ENCODE peak calls at places on chromosomes 12 and 14, in six cellular contexts. F, E, N, J, M and X are unnamed samples.

GRCh38 chr12:122029620-122030426 is 8.1 kb downstream of the BCL7A start:
- DNase-seq in F (no peak), E (no peak), N (no peak), J (no peak), M (no peak), X (no peak)

GRCh38 chr14:91599966-91600365 is 89.9 kb upstream of the PPP4R3A start:
- DNase-seq in F (no peak), E (no peak), N (no peak), J (no peak), M (no peak), X (no peak)

GRCh38 chr12:90677552-90677951 is 277.4 kb downstream of the CCER1 start:
- DNase-seq in F (no peak), E (no peak), N (no peak), J (no peak), M (no peak), X (no peak)

GRCh38 chr14:94427016-94427613 is 25.5 kb downstream of the SERPINA11 start:
- DNase-seq in F (no peak), E (peak), N (no peak), J (no peak), M (no peak), X (peak)

GRCh38 chr14:40053396-40053795 is 621.2 kb upstream of the FBXO33 start:
- DNase-seq in F (no peak), E (no peak), N (no peak), J (peak), M (no peak), X (peak)

GRCh38 chr14:49766839-49767238 is 1.1 kb upstream of the KLHDC2 start:
- DNase-seq in F (no peak), E (no peak), N (no peak), J (no peak), M (no peak), X (peak)

GRCh38 chr12:30719060-30719459 is 23.4 kb upstream of the IPO8 start:
- DNase-seq in F (no peak), E (no peak), N (no peak), J (no peak), M (no peak), X (peak)

GRCh38 chr12:126202138-126202537 is 1136.9 kb downstream of the AACS start:
- DNase-seq in F (no peak), E (no peak), N (no peak), J (no peak), M (no peak), X (no peak)

GRCh38 chr14:73168274-73168673 is 32.0 kb downstream of the PSEN1 start:
- DNase-seq in F (no peak), E (no peak), N (no peak), J (no peak), M (no peak), X (no peak)

GRCh38 chr12:3333583-3333982 is 157.4 kb upstream of the PRMT8 start:
- DNase-seq in F (no peak), E (no peak), N (no peak), J (peak), M (no peak), X (peak)

GRCh38 chr12:65937181-65937641 is 112.9 kb downstream of the HMGA2 start:
- DNase-seq in F (no peak), E (no peak), N (no peak), J (no peak), M (no peak), X (peak)

GRCh38 chr14:81819344-81819743 is 285.7 kb upstream of the SEL1L start:
- DNase-seq in F (no peak), E (no peak), N (no peak), J (no peak), M (no peak), X (no peak)

GRCh38 chr12:54562720-54563356 is 13.4 kb downstream of the PDE1B start:
- DNase-seq in F (no peak), E (no peak), N (no peak), J (no peak), M (no peak), X (no peak)

GRCh38 chr12:123572391-123572790 is 12.0 kb upstream of the TMED2 start:
- DNase-seq in F (no peak), E (no peak), N (no peak), J (no peak), M (no peak), X (no peak)

GRCh38 chr14:33510991-33511390 is 439.9 kb downstream of the EGLN3 start:
- DNase-seq in F (no peak), E (no peak), N (no peak), J (no peak), M (no peak), X (no peak)

GRCh38 chr12:49287876-49288275 is 7.1 kb upstream of the PRPH start:
- DNase-seq in F (no peak), E (no peak), N (no peak), J (no peak), M (no peak), X (no peak)

GRCh38 chr12:48980389-48980952 is 2.3 kb downstream of the WNT1 start:
- DNase-seq in F (no peak), E (no peak), N (no peak), J (peak), M (no peak), X (peak)

GRCh38 chr14:55704654-55705053 is 124.6 kb downstream of the KTN1 start:
- DNase-seq in F (no peak), E (no peak), N (no peak), J (no peak), M (no peak), X (no peak)

GRCh38 chr12:1663440-1664132 is 27.3 kb upstream of the ADIPOR2 start:
- DNase-seq in F (no peak), E (no peak), N (no peak), J (no peak), M (no peak), X (no peak)

GRCh38 chr14:30607156-30607780 is 14.9 kb upstream of the SCFD1 start:
- DNase-seq in F (no peak), E (no peak), N (no peak), J (no peak), M (no peak), X (no peak)